ENCODE peak calls at places on chromosomes 6 and 20, in ten cellular contexts. One of them, this sample, is unnamed.

GRCh38 chr6:154800338-154800737 is 67.1 kb downstream of the SCAF8 start:
- DNase-seq in C1 segment of cervical spinal cord: no peak
- DNase-seq in iPS-NIHi11: no peak
- DNase-seq in KBM-7: no peak
- DNase-seq in mammary epithelial cell: no peak
- DNase-seq in NCI-H1105: no peak
- DNase-seq in H7: no peak
- DNase-seq in NCI-H2081: no peak
- DNase-seq in NCI-H1694: no peak
- DNase-seq in ecto neural progenitor cell: no peak
- DNase-seq in this sample: no peak

GRCh38 chr6:150118208-150118607 is 24.6 kb upstream of the PPP1R14C start:
- DNase-seq in C1 segment of cervical spinal cord: no peak
- DNase-seq in H7: no peak
- DNase-seq in ecto neural progenitor cell: peak
- DNase-seq in mammary epithelial cell: no peak
- DNase-seq in KBM-7: no peak
- DNase-seq in NCI-H2081: no peak
- DNase-seq in iPS-NIHi11: no peak
- DNase-seq in NCI-H1105: no peak
- DNase-seq in NCI-H1694: no peak
- DNase-seq in this sample: no peak

GRCh38 chr6:37777272-37777736 is 42.2 kb upstream of the ZFAND3 start:
- DNase-seq in mammary epithelial cell: no peak
- DNase-seq in C1 segment of cervical spinal cord: no peak
- DNase-seq in iPS-NIHi11: peak
- DNase-seq in KBM-7: no peak
- DNase-seq in NCI-H2081: no peak
- DNase-seq in NCI-H1105: no peak
- DNase-seq in ecto neural progenitor cell: no peak
- DNase-seq in H7: peak
- DNase-seq in NCI-H1694: no peak
- DNase-seq in this sample: no peak

GRCh38 chr6:149330133-149330532 is 12.6 kb downstream of the TAB2 start:
- DNase-seq in NCI-H1694: no peak
- DNase-seq in KBM-7: no peak
- DNase-seq in H7: no peak
- DNase-seq in ecto neural progenitor cell: no peak
- DNase-seq in iPS-NIHi11: no peak
- DNase-seq in C1 segment of cervical spinal cord: no peak
- DNase-seq in NCI-H1105: no peak
- DNase-seq in NCI-H2081: no peak
- DNase-seq in mammary epithelial cell: no peak
- DNase-seq in this sample: no peak

GRCh38 chr6:42226251-42227143 is 8.8 kb upstream of the MRPS10 start:
- DNase-seq in NCI-H1105: no peak
- DNase-seq in H7: no peak
- DNase-seq in mammary epithelial cell: peak
- DNase-seq in KBM-7: no peak
- DNase-seq in iPS-NIHi11: peak
- DNase-seq in NCI-H1694: no peak
- DNase-seq in C1 segment of cervical spinal cord: no peak
- DNase-seq in ecto neural progenitor cell: no peak
- DNase-seq in NCI-H2081: no peak
- DNase-seq in this sample: no peak

GRCh38 chr6:145814035-145814500 is 527 bp downstream of the FBXO30 start:
- DNase-seq in NCI-H1105: peak
- DNase-seq in C1 segment of cervical spinal cord: peak
- DNase-seq in H7: no peak
- DNase-seq in iPS-NIHi11: peak
- DNase-seq in KBM-7: peak
- DNase-seq in NCI-H2081: peak
- DNase-seq in NCI-H1694: no peak
- DNase-seq in ecto neural progenitor cell: peak
- DNase-seq in mammary epithelial cell: peak
- DNase-seq in this sample: peak

GRCh38 chr20:23147964-23148720 is 62.0 kb upstream of the CD93 start:
- DNase-seq in ecto neural progenitor cell: peak
- DNase-seq in iPS-NIHi11: no peak
- DNase-seq in NCI-H1105: no peak
- DNase-seq in NCI-H1694: no peak
- DNase-seq in KBM-7: peak
- DNase-seq in C1 segment of cervical spinal cord: no peak
- DNase-seq in mammary epithelial cell: peak
- DNase-seq in H7: no peak
- DNase-seq in NCI-H2081: no peak
- DNase-seq in this sample: peak

GRCh38 chr6:149057464-149057840 is 260.1 kb upstream of the TAB2 start:
- DNase-seq in KBM-7: no peak
- DNase-seq in NCI-H1694: no peak
- DNase-seq in C1 segment of cervical spinal cord: no peak
- DNase-seq in NCI-H2081: no peak
- DNase-seq in NCI-H1105: no peak
- DNase-seq in iPS-NIHi11: no peak
- DNase-seq in mammary epithelial cell: no peak
- DNase-seq in ecto neural progenitor cell: no peak
- DNase-seq in H7: no peak
- DNase-seq in this sample: no peak

GRCh38 chr20:25341716-25342680 is 48.6 kb downstream of the ABHD12 start:
- DNase-seq in ecto neural progenitor cell: no peak
- DNase-seq in C1 segment of cervical spinal cord: no peak
- DNase-seq in mammary epithelial cell: peak
- DNase-seq in KBM-7: no peak
- DNase-seq in NCI-H2081: peak
- DNase-seq in NCI-H1105: peak
- DNase-seq in NCI-H1694: no peak
- DNase-seq in iPS-NIHi11: no peak
- DNase-seq in H7: peak
- DNase-seq in this sample: no peak

GRCh38 chr6:134077301-134077700 is 24.9 kb upstream of the SLC2A12 start:
- DNase-seq in mammary epithelial cell: no peak
- DNase-seq in H7: no peak
- DNase-seq in C1 segment of cervical spinal cord: no peak
- DNase-seq in KBM-7: peak
- DNase-seq in NCI-H1105: no peak
- DNase-seq in NCI-H1694: no peak
- DNase-seq in iPS-NIHi11: no peak
- DNase-seq in NCI-H2081: no peak
- DNase-seq in ecto neural progenitor cell: no peak
- DNase-seq in this sample: no peak

GRCh38 chr6:3419624-3420272 is 37.1 kb downstream of the SLC22A23 start:
- DNase-seq in NCI-H1105: no peak
- DNase-seq in NCI-H1694: no peak
- DNase-seq in C1 segment of cervical spinal cord: no peak
- DNase-seq in NCI-H2081: peak
- DNase-seq in H7: no peak
- DNase-seq in ecto neural progenitor cell: no peak
- DNase-seq in mammary epithelial cell: peak
- DNase-seq in KBM-7: no peak
- DNase-seq in iPS-NIHi11: no peak
- DNase-seq in this sample: no peak

GRCh38 chr6:53199156-53199555 is 50.5 kb upstream of the GCM1 start:
- DNase-seq in NCI-H1105: no peak
- DNase-seq in iPS-NIHi11: no peak
- DNase-seq in ecto neural progenitor cell: no peak
- DNase-seq in C1 segment of cervical spinal cord: no peak
- DNase-seq in NCI-H1694: no peak
- DNase-seq in NCI-H2081: no peak
- DNase-seq in H7: no peak
- DNase-seq in mammary epithelial cell: no peak
- DNase-seq in KBM-7: no peak
- DNase-seq in this sample: peak

GRCh38 chr20:64261138-64261537 is 5.6 kb downstream of the PCMTD2 start:
- DNase-seq in NCI-H1694: no peak
- DNase-seq in KBM-7: no peak
- DNase-seq in H7: no peak
- DNase-seq in mammary epithelial cell: no peak
- DNase-seq in iPS-NIHi11: no peak
- DNase-seq in NCI-H1105: no peak
- DNase-seq in C1 segment of cervical spinal cord: no peak
- DNase-seq in ecto neural progenitor cell: no peak
- DNase-seq in NCI-H2081: peak
- DNase-seq in this sample: no peak

GRCh38 chr6:40912158-40912946 is 126.7 kb downstream of the UNC5CL start:
- DNase-seq in iPS-NIHi11: peak
- DNase-seq in KBM-7: peak
- DNase-seq in H7: peak
- DNase-seq in C1 segment of cervical spinal cord: peak
- DNase-seq in ecto neural progenitor cell: peak
- DNase-seq in mammary epithelial cell: peak
- DNase-seq in NCI-H1694: peak
- DNase-seq in NCI-H2081: peak
- DNase-seq in NCI-H1105: peak
- DNase-seq in this sample: peak

GRCh38 chr6:119536666-119537065 is 187.1 kb upstream of the MAN1A1 start:
- DNase-seq in mammary epithelial cell: no peak
- DNase-seq in NCI-H2081: no peak
- DNase-seq in H7: no peak
- DNase-seq in ecto neural progenitor cell: no peak
- DNase-seq in iPS-NIHi11: no peak
- DNase-seq in NCI-H1105: no peak
- DNase-seq in C1 segment of cervical spinal cord: no peak
- DNase-seq in KBM-7: no peak
- DNase-seq in NCI-H1694: no peak
- DNase-seq in this sample: no peak

GRCh38 chr20:51687071-51687470 is 81.1 kb downstream of the ATP9A start:
- DNase-seq in NCI-H2081: no peak
- DNase-seq in mammary epithelial cell: peak
- DNase-seq in H7: no peak
- DNase-seq in ecto neural progenitor cell: no peak
- DNase-seq in iPS-NIHi11: no peak
- DNase-seq in KBM-7: no peak
- DNase-seq in NCI-H1694: no peak
- DNase-seq in C1 segment of cervical spinal cord: no peak
- DNase-seq in NCI-H1105: no peak
- DNase-seq in this sample: no peak

GRCh38 chr20:14582855-14583254 is 245.4 kb upstream of the FLRT3 start:
- DNase-seq in H7: no peak
- DNase-seq in NCI-H1105: no peak
- DNase-seq in NCI-H1694: no peak
- DNase-seq in ecto neural progenitor cell: no peak
- DNase-seq in C1 segment of cervical spinal cord: no peak
- DNase-seq in mammary epithelial cell: peak
- DNase-seq in iPS-NIHi11: no peak
- DNase-seq in KBM-7: peak
- DNase-seq in NCI-H2081: no peak
- DNase-seq in this sample: peak

GRCh38 chr20:57385940-57386339 is 5.3 kb upstream of the RBM38 start:
- DNase-seq in H7: no peak
- DNase-seq in NCI-H2081: no peak
- DNase-seq in mammary epithelial cell: no peak
- DNase-seq in C1 segment of cervical spinal cord: no peak
- DNase-seq in iPS-NIHi11: no peak
- DNase-seq in NCI-H1694: no peak
- DNase-seq in KBM-7: no peak
- DNase-seq in NCI-H1105: no peak
- DNase-seq in ecto neural progenitor cell: no peak
- DNase-seq in this sample: no peak

GRCh38 chr6:142932788-142933362 is 12.1 kb downstream of the HIVEP2 start:
- DNase-seq in C1 segment of cervical spinal cord: no peak
- DNase-seq in H7: no peak
- DNase-seq in iPS-NIHi11: no peak
- DNase-seq in NCI-H1105: no peak
- DNase-seq in NCI-H2081: no peak
- DNase-seq in mammary epithelial cell: no peak
- DNase-seq in ecto neural progenitor cell: no peak
- DNase-seq in NCI-H1694: no peak
- DNase-seq in KBM-7: no peak
- DNase-seq in this sample: no peak

GRCh38 chr20:34407962-34408474 is 44.9 kb downstream of the ITCH start:
- DNase-seq in ecto neural progenitor cell: no peak
- DNase-seq in mammary epithelial cell: no peak
- DNase-seq in NCI-H1105: no peak
- DNase-seq in NCI-H1694: no peak
- DNase-seq in iPS-NIHi11: no peak
- DNase-seq in C1 segment of cervical spinal cord: no peak
- DNase-seq in NCI-H2081: no peak
- DNase-seq in KBM-7: no peak
- DNase-seq in H7: no peak
- DNase-seq in this sample: no peak

GRCh38 chr20:10637062-10637559 is 36.7 kb downstream of the JAG1 start:
- DNase-seq in C1 segment of cervical spinal cord: no peak
- DNase-seq in NCI-H1694: no peak
- DNase-seq in mammary epithelial cell: peak
- DNase-seq in NCI-H1105: no peak
- DNase-seq in KBM-7: no peak
- DNase-seq in iPS-NIHi11: no peak
- DNase-seq in NCI-H2081: no peak
- DNase-seq in H7: no peak
- DNase-seq in ecto neural progenitor cell: no peak
- DNase-seq in this sample: peak

GRCh38 chr20:52936368-52936986 is 35.7 kb upstream of the TSHZ2 start:
- DNase-seq in H7: no peak
- DNase-seq in C1 segment of cervical spinal cord: no peak
- DNase-seq in mammary epithelial cell: no peak
- DNase-seq in NCI-H1694: peak
- DNase-seq in NCI-H1105: no peak
- DNase-seq in iPS-NIHi11: no peak
- DNase-seq in ecto neural progenitor cell: no peak
- DNase-seq in NCI-H2081: no peak
- DNase-seq in KBM-7: no peak
- DNase-seq in this sample: no peak

GRCh38 chr6:14321992-14322772 is 204.6 kb downstream of the CD83 start:
- DNase-seq in mammary epithelial cell: no peak
- DNase-seq in ecto neural progenitor cell: no peak
- DNase-seq in NCI-H1105: no peak
- DNase-seq in NCI-H2081: no peak
- DNase-seq in NCI-H1694: no peak
- DNase-seq in iPS-NIHi11: peak
- DNase-seq in KBM-7: no peak
- DNase-seq in H7: peak
- DNase-seq in C1 segment of cervical spinal cord: no peak
- DNase-seq in this sample: no peak

GRCh38 chr6:148868901-148869300 is 122.1 kb downstream of the UST start:
- DNase-seq in iPS-NIHi11: no peak
- DNase-seq in KBM-7: no peak
- DNase-seq in NCI-H1105: no peak
- DNase-seq in mammary epithelial cell: no peak
- DNase-seq in NCI-H1694: no peak
- DNase-seq in C1 segment of cervical spinal cord: no peak
- DNase-seq in H7: no peak
- DNase-seq in NCI-H2081: no peak
- DNase-seq in ecto neural progenitor cell: no peak
- DNase-seq in this sample: no peak